ENCODE peak calls at places on chromosomes 16 and 17, in nine cellular contexts. One of them, this sample, is unnamed.

GRCh38 chr17:19461139-19461538 is 50.1 kb downstream of the RNF112 start:
- DNase-seq in endothelial cell of umbilical vein: no peak
- DNase-seq in fibroblast of lung: no peak
- DNase-seq in fibroblast of mammary gland: no peak
- DNase-seq in mammary epithelial cell: no peak
- DNase-seq in BJ: no peak
- DNase-seq in bronchial epithelial cell: no peak
- DNase-seq in brain microvascular endothelial cell: no peak
- DNase-seq in prostate gland: no peak
- DNase-seq in this sample: no peak

GRCh38 chr16:1162701-1163566 is 10.0 kb downstream of the CACNA1H start:
- DNase-seq in endothelial cell of umbilical vein: no peak
- DNase-seq in fibroblast of lung: no peak
- DNase-seq in fibroblast of mammary gland: no peak
- DNase-seq in mammary epithelial cell: no peak
- DNase-seq in BJ: no peak
- DNase-seq in bronchial epithelial cell: no peak
- DNase-seq in brain microvascular endothelial cell: no peak
- DNase-seq in prostate gland: no peak
- DNase-seq in this sample: no peak

GRCh38 chr17:57577751-57578607 is 167.1 kb downstream of the CCDC182 start:
- DNase-seq in endothelial cell of umbilical vein: no peak
- DNase-seq in fibroblast of lung: peak
- DNase-seq in fibroblast of mammary gland: peak
- DNase-seq in mammary epithelial cell: peak
- DNase-seq in BJ: no peak
- DNase-seq in bronchial epithelial cell: peak
- DNase-seq in brain microvascular endothelial cell: peak
- DNase-seq in prostate gland: peak
- DNase-seq in this sample: peak

GRCh38 chr17:2400474-2400866 is 390 bp downstream of the MNT start:
- DNase-seq in endothelial cell of umbilical vein: peak
- DNase-seq in fibroblast of lung: peak
- DNase-seq in fibroblast of mammary gland: no peak
- DNase-seq in mammary epithelial cell: peak
- DNase-seq in BJ: no peak
- DNase-seq in bronchial epithelial cell: no peak
- DNase-seq in brain microvascular endothelial cell: no peak
- DNase-seq in prostate gland: no peak
- DNase-seq in this sample: peak

GRCh38 chr17:36922175-36922574 is 15.1 kb upstream of the LHX1 start:
- DNase-seq in endothelial cell of umbilical vein: no peak
- DNase-seq in fibroblast of lung: no peak
- DNase-seq in fibroblast of mammary gland: no peak
- DNase-seq in mammary epithelial cell: no peak
- DNase-seq in BJ: no peak
- DNase-seq in bronchial epithelial cell: no peak
- DNase-seq in brain microvascular endothelial cell: no peak
- DNase-seq in prostate gland: no peak
- DNase-seq in this sample: no peak

GRCh38 chr17:74369665-74370490 is 2.6 kb downstream of the GPR142 start:
- DNase-seq in endothelial cell of umbilical vein: no peak
- DNase-seq in fibroblast of lung: no peak
- DNase-seq in fibroblast of mammary gland: no peak
- DNase-seq in mammary epithelial cell: no peak
- DNase-seq in BJ: no peak
- DNase-seq in bronchial epithelial cell: no peak
- DNase-seq in brain microvascular endothelial cell: no peak
- DNase-seq in prostate gland: no peak
- DNase-seq in this sample: no peak

GRCh38 chr16:64292953-64293352 is 828.9 kb downstream of the CDH11 start:
- DNase-seq in endothelial cell of umbilical vein: no peak
- DNase-seq in fibroblast of lung: no peak
- DNase-seq in fibroblast of mammary gland: peak
- DNase-seq in mammary epithelial cell: no peak
- DNase-seq in BJ: no peak
- DNase-seq in bronchial epithelial cell: no peak
- DNase-seq in brain microvascular endothelial cell: no peak
- DNase-seq in prostate gland: no peak
- DNase-seq in this sample: peak

GRCh38 chr17:35536664-35537160 is 766 bp downstream of the SLFN12L start:
- DNase-seq in endothelial cell of umbilical vein: no peak
- DNase-seq in fibroblast of lung: no peak
- DNase-seq in fibroblast of mammary gland: no peak
- DNase-seq in mammary epithelial cell: no peak
- DNase-seq in BJ: no peak
- DNase-seq in bronchial epithelial cell: no peak
- DNase-seq in brain microvascular endothelial cell: no peak
- DNase-seq in prostate gland: no peak
- DNase-seq in this sample: no peak

GRCh38 chr17:79930786-79931516 is 91.7 kb upstream of the CBX4 start:
- DNase-seq in endothelial cell of umbilical vein: no peak
- DNase-seq in fibroblast of lung: no peak
- DNase-seq in fibroblast of mammary gland: no peak
- DNase-seq in mammary epithelial cell: no peak
- DNase-seq in BJ: no peak
- DNase-seq in bronchial epithelial cell: no peak
- DNase-seq in brain microvascular endothelial cell: no peak
- DNase-seq in prostate gland: no peak
- DNase-seq in this sample: no peak
- H3K4me3 ChIP-seq in endothelial cell of umbilical vein: no peak
- H3K4me3 ChIP-seq in fibroblast of lung: no peak
- H3K4me3 ChIP-seq in fibroblast of mammary gland: no peak
- H3K4me3 ChIP-seq in mammary epithelial cell: no peak
- H3K4me3 ChIP-seq in BJ: no peak
- H3K4me3 ChIP-seq in bronchial epithelial cell: no peak
- H3K4me3 ChIP-seq in brain microvascular endothelial cell: no peak
- H3K4me3 ChIP-seq in prostate gland: no peak
- H3K4me3 ChIP-seq in this sample: no peak

DNA sequence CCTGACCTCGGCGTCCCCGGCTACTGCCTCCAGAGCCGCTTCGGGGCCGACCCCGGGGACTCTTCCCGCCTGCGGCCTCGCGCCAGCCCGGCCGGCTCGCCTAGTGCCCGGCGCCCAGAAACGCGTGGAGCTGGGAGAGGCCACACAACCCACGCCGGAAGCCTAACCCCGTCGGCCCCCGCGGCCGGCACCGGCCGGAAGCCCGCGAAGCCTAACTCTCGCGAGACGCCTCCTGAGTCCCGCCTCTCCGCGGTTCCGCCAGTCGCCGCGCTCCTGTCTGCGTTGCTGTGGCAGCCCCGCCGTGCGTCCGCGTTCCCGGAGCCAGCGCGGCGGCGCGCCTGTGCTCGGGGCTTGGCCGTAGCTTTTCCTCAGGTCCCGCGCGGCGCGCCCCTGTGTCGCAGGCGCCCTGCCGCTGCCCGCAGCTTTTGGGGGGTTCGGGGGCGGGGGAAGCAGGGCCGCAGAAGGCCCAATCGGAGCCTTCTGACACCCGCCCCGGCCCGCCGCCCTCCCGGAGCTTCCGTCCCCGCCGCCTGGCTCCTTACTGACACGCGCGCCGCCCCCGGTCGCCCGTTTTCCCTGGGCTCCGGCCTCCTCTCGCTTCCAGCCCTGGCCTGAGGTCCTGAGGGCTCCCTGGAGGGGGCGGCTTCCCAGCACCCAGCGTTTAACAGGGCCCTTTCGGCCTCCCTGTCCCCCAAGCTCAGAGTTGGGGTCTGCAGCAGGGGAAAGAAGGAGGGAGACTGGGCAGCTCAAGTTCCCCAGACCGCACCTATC is 21.7 kb downstream of the NPTX1 start:
- DNase-seq in endothelial cell of umbilical vein: peak
- DNase-seq in fibroblast of lung: peak
- DNase-seq in fibroblast of mammary gland: peak
- DNase-seq in mammary epithelial cell: peak
- DNase-seq in BJ: peak
- DNase-seq in bronchial epithelial cell: peak
- DNase-seq in brain microvascular endothelial cell: peak
- DNase-seq in prostate gland: peak
- DNase-seq in this sample: peak
- TF ChIP-seq CTCF in endothelial cell of umbilical vein: no peak
- TF ChIP-seq CTCF in fibroblast of lung: no peak
- TF ChIP-seq CTCF in fibroblast of mammary gland: no peak
- TF ChIP-seq CTCF in mammary epithelial cell: no peak
- TF ChIP-seq CTCF in BJ: no peak
- TF ChIP-seq CTCF in bronchial epithelial cell: no peak
- TF ChIP-seq CTCF in brain microvascular endothelial cell: no peak
- TF ChIP-seq CTCF in prostate gland: peak
- TF ChIP-seq CTCF in this sample: no peak

GRCh38 chr16:10936585-10936984 is 5.7 kb downstream of the DEXI start:
- DNase-seq in endothelial cell of umbilical vein: no peak
- DNase-seq in fibroblast of lung: no peak
- DNase-seq in fibroblast of mammary gland: no peak
- DNase-seq in mammary epithelial cell: no peak
- DNase-seq in BJ: no peak
- DNase-seq in bronchial epithelial cell: no peak
- DNase-seq in brain microvascular endothelial cell: no peak
- DNase-seq in prostate gland: no peak
- DNase-seq in this sample: no peak

GRCh38 chr16:10938844-10939648 is 3.2 kb downstream of the DEXI start:
- DNase-seq in endothelial cell of umbilical vein: no peak
- DNase-seq in fibroblast of lung: no peak
- DNase-seq in fibroblast of mammary gland: no peak
- DNase-seq in mammary epithelial cell: no peak
- DNase-seq in BJ: no peak
- DNase-seq in bronchial epithelial cell: no peak
- DNase-seq in brain microvascular endothelial cell: no peak
- DNase-seq in prostate gland: no peak
- DNase-seq in this sample: no peak

GRCh38 chr16:10937068-10937859 is 5.0 kb downstream of the DEXI start:
- DNase-seq in endothelial cell of umbilical vein: no peak
- DNase-seq in fibroblast of lung: no peak
- DNase-seq in fibroblast of mammary gland: no peak
- DNase-seq in mammary epithelial cell: no peak
- DNase-seq in BJ: no peak
- DNase-seq in bronchial epithelial cell: no peak
- DNase-seq in brain microvascular endothelial cell: no peak
- DNase-seq in prostate gland: peak
- DNase-seq in this sample: no peak

GRCh38 chr16:10939649-10940206 is 2.5 kb downstream of the DEXI start:
- DNase-seq in endothelial cell of umbilical vein: no peak
- DNase-seq in fibroblast of lung: no peak
- DNase-seq in fibroblast of mammary gland: no peak
- DNase-seq in mammary epithelial cell: no peak
- DNase-seq in BJ: no peak
- DNase-seq in bronchial epithelial cell: no peak
- DNase-seq in brain microvascular endothelial cell: no peak
- DNase-seq in prostate gland: no peak
- DNase-seq in this sample: no peak

DNA sequence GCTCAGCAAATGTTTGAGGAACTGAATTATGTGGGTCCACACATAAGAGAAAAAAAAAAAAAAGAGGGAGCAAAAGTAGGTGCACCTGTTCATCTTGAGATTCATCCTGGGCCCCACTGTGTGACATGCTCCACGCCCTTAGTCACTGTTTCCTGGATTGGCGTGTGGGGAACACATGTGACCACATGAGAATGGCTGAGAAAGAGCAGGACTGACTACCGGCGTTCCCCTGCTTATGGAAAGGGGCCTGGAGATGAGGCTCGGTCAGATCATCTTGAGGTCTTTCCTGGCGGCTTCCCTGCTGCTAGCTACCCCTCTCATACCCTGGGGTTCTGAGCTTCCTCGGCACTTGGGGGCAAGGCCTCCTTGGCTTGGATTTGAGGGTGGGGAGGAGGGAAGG is 3.9 kb downstream of the DEXI start:
- DNase-seq in endothelial cell of umbilical vein: no peak
- DNase-seq in fibroblast of lung: no peak
- DNase-seq in fibroblast of mammary gland: peak
- DNase-seq in mammary epithelial cell: no peak
- DNase-seq in BJ: no peak
- DNase-seq in bronchial epithelial cell: no peak
- DNase-seq in brain microvascular endothelial cell: no peak
- DNase-seq in prostate gland: no peak
- DNase-seq in this sample: no peak
- H3K4me3 ChIP-seq in endothelial cell of umbilical vein: no peak
- H3K4me3 ChIP-seq in fibroblast of lung: no peak
- H3K4me3 ChIP-seq in fibroblast of mammary gland: no peak
- H3K4me3 ChIP-seq in mammary epithelial cell: no peak
- H3K4me3 ChIP-seq in BJ: no peak
- H3K4me3 ChIP-seq in bronchial epithelial cell: no peak
- H3K4me3 ChIP-seq in brain microvascular endothelial cell: no peak
- H3K4me3 ChIP-seq in prostate gland: no peak
- H3K4me3 ChIP-seq in this sample: peak

GRCh38 chr17:47205419-47205963 is 3.7 kb upstream of the MYL4 start:
- DNase-seq in endothelial cell of umbilical vein: no peak
- DNase-seq in fibroblast of lung: peak
- DNase-seq in fibroblast of mammary gland: peak
- DNase-seq in mammary epithelial cell: peak
- DNase-seq in BJ: peak
- DNase-seq in bronchial epithelial cell: peak
- DNase-seq in brain microvascular endothelial cell: peak
- DNase-seq in prostate gland: peak
- DNase-seq in this sample: peak

GRCh38 chr17:47201168-47201567 is 8.0 kb upstream of the MYL4 start:
- DNase-seq in endothelial cell of umbilical vein: no peak
- DNase-seq in fibroblast of lung: no peak
- DNase-seq in fibroblast of mammary gland: no peak
- DNase-seq in mammary epithelial cell: no peak
- DNase-seq in BJ: no peak
- DNase-seq in bronchial epithelial cell: no peak
- DNase-seq in brain microvascular endothelial cell: no peak
- DNase-seq in prostate gland: no peak
- DNase-seq in this sample: no peak

GRCh38 chr17:47203984-47204721 is 5.0 kb upstream of the MYL4 start:
- DNase-seq in endothelial cell of umbilical vein: no peak
- DNase-seq in fibroblast of lung: peak
- DNase-seq in fibroblast of mammary gland: peak
- DNase-seq in mammary epithelial cell: peak
- DNase-seq in BJ: no peak
- DNase-seq in bronchial epithelial cell: peak
- DNase-seq in brain microvascular endothelial cell: peak
- DNase-seq in prostate gland: no peak
- DNase-seq in this sample: peak

GRCh38 chr17:47207143-47208067 is 1.7 kb upstream of the MYL4 start:
- DNase-seq in endothelial cell of umbilical vein: no peak
- DNase-seq in fibroblast of lung: no peak
- DNase-seq in fibroblast of mammary gland: no peak
- DNase-seq in mammary epithelial cell: no peak
- DNase-seq in BJ: no peak
- DNase-seq in bronchial epithelial cell: no peak
- DNase-seq in brain microvascular endothelial cell: no peak
- DNase-seq in prostate gland: no peak
- DNase-seq in this sample: no peak

DNA sequence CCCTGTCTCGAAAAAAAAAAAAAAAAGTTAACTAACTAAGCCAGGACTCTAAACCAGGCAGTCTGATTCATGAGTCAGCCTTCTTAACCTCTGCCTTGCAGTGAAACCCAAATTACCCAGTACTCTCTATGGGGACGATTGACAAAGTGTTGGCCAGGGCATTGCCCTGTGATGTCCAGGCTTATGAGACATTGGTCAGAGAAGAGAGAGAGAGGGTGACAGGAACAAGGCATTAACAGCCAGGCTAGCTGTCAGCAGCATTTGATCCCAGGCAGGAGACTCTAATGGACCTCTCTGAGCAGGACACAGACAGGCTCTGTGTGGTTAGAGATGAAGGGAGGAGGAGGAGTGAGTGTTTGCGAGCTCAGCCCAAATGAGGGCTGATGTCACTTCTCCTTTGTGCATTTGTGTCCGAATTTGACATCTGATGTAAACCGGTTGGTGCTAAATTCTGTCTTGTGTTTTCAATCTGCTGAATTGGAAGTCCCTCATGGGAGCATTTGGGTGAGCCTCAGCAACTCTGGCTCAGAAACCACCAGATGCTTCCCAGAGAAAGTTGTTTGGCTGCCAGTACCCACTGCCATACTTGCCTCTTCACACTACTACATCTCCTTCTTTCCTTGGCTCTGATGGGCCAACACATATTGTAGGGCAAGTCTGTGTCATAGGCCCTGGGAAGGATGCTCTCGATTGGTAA is 4.3 kb upstream of the MYL4 start:
- DNase-seq in endothelial cell of umbilical vein: no peak
- DNase-seq in fibroblast of lung: peak
- DNase-seq in fibroblast of mammary gland: peak
- DNase-seq in mammary epithelial cell: peak
- DNase-seq in BJ: no peak
- DNase-seq in bronchial epithelial cell: peak
- DNase-seq in brain microvascular endothelial cell: no peak
- DNase-seq in prostate gland: no peak
- DNase-seq in this sample: peak
- TF ChIP-seq CTCF in endothelial cell of umbilical vein: no peak
- TF ChIP-seq CTCF in fibroblast of lung: no peak
- TF ChIP-seq CTCF in fibroblast of mammary gland: no peak
- TF ChIP-seq CTCF in mammary epithelial cell: no peak
- TF ChIP-seq CTCF in BJ: no peak
- TF ChIP-seq CTCF in bronchial epithelial cell: no peak
- TF ChIP-seq CTCF in brain microvascular endothelial cell: no peak
- TF ChIP-seq CTCF in prostate gland: no peak
- TF ChIP-seq CTCF in this sample: no peak

This sample was measured in AG10803.